ENCODE peak calls at places on chromosomes 5 and 9, in four cellular contexts. Z is H1, P is GM12878, O is HepG2. N is an unnamed sample.

GRCh38 chr9:133958756-133959155 is 33.4 kb downstream of the VAV2 start:
- DNase-seq in O (no peak), P (no peak), Z (no peak), N (no peak)

GRCh38 chr5:173643964-173644363 is 27.5 kb upstream of the BOD1 start:
- DNase-seq in P (peak; percentile 44), O (no peak), Z (no peak), N (peak; percentile 48)

GRCh38 chr9:84293001-84293798 is 47.4 kb downstream of the SLC28A3 start:
- DNase-seq in O (no peak), P (peak; percentile 67), Z (no peak), N (no peak)

GRCh38 chr5:62093981-62094380 is 212.0 kb upstream of the KIF2A start:
- DNase-seq in Z (no peak), O (no peak), P (no peak), N (no peak)

GRCh38 chr5:151627650-151628049 is 36.5 kb upstream of the FAT2 start:
- DNase-seq in O (no peak), Z (no peak), P (no peak), N (no peak)

GRCh38 chr9:14031015-14031414 is 282.9 kb downstream of the NFIB start:
- DNase-seq in O (no peak), Z (no peak), P (no peak), N (no peak)

GRCh38 chr5:58477760-58478159 is 13.5 kb upstream of the GAPT start:
- DNase-seq in P (no peak), O (no peak), Z (no peak), N (no peak)

GRCh38 chr9:131096490-131097258 is at the start of gene AIF1L:
- DNase-seq in P (no peak), Z (no peak), O (no peak), N (peak; percentile 76)

GRCh38 chr9:105908069-105908468 is 213.7 kb downstream of the TMEM38B start:
- DNase-seq in O (no peak), Z (no peak), P (no peak), N (no peak)

GRCh38 chr9:94780516-94780950 is 54.0 kb downstream of the AOPEP start:
- DNase-seq in P (no peak), O (no peak), Z (no peak), N (no peak)

GRCh38 chr9:112971415-112971814 is 40.6 kb downstream of the ZNF883 start:
- DNase-seq in O (peak; percentile 5), Z (peak; percentile 3), P (no peak), N (peak; percentile 5)

GRCh38 chr9:95816716-95817115 is 58.8 kb upstream of the ERCC6L2 start:
- DNase-seq in Z (no peak), O (no peak), P (no peak), N (no peak)

GRCh38 chr9:21096172-21096900 is 18.6 kb upstream of the IFNB1 start:
- DNase-seq in Z (no peak), P (peak; percentile 46), O (no peak), N (no peak)

GRCh38 chr5:5795074-5795779 is 372.8 kb downstream of the ICE1 start:
- DNase-seq in O (no peak), P (no peak), Z (no peak), N (no peak)

GRCh38 chr5:126122942-126123341 is 300.3 kb upstream of the GRAMD2B start:
- DNase-seq in P (no peak), O (no peak), Z (no peak), N (no peak)

GRCh38 chr5:138979684-138980275 is 104.6 kb upstream of the LRRTM2 start:
- DNase-seq in P (no peak), O (no peak), Z (no peak), N (no peak)

GRCh38 chr9:551986-552930 is 289.2 kb upstream of the DMRT1 start:
- DNase-seq in Z (no peak), P (no peak), O (no peak), N (no peak)

GRCh38 chr9:3880851-3881250 is 355.1 kb upstream of the RFX3 start:
- DNase-seq in P (no peak), Z (no peak), O (no peak), N (no peak)

GRCh38 chr9:112822618-112823017 is 68.1 kb downstream of the SLC46A2 start:
- DNase-seq in Z (no peak), P (no peak), O (no peak), N (no peak)

GRCh38 chr5:149685494-149685893 is 44.6 kb upstream of the PPARGC1B start:
- DNase-seq in O (no peak), Z (no peak), P (no peak), N (no peak)

GRCh38 chr5:181243020-181243520 is 636 bp downstream of the RACK1 start:
- DNase-seq in P (no peak), O (no peak), Z (no peak), N (no peak)

GRCh38 chr5:159773062-159773924 is 143.0 kb upstream of the ADRA1B start:
- DNase-seq in Z (no peak), O (no peak), P (no peak), N (no peak)

GRCh38 chr9:110919609-110920008 is 118.7 kb downstream of the LPAR1 start:
- DNase-seq in P (no peak), O (no peak), Z (no peak), N (no peak)

GRCh38 chr9:12784461-12785250 is 9.8 kb downstream of the LURAP1L start:
- DNase-seq in O (peak; percentile 96), P (no peak), Z (no peak), N (no peak)

GRCh38 chr5:171961117-171961516 is 45.3 kb downstream of the FBXW11 start:
- DNase-seq in O (no peak), Z (no peak), P (peak; percentile 74), N (no peak)

GRCh38 chr5:103510851-103511553 is 51.6 kb downstream of the NUDT12 start:
- DNase-seq in P (no peak), Z (no peak), O (peak; percentile 60), N (no peak)

GRCh38 chr5:55897905-55898304 is 46.7 kb downstream of the IL31RA start:
- DNase-seq in P (no peak), Z (no peak), O (peak; percentile 13), N (no peak)

GRCh38 chr9:7259544-7260241 is 501.9 kb downstream of the KDM4C start:
- DNase-seq in O (no peak), Z (no peak), P (no peak), N (no peak)
- TF ChIP-seq SUZ12 in O (no peak), Z (no peak), P (no peak), N (no peak)

GRCh38 chr5:157608972-157609565 is 33.5 kb upstream of the ADAM19 start:
- DNase-seq in O (no peak), P (no peak), Z (no peak), N (no peak)

GRCh38 chr5:157603333-157604190 is 28.0 kb upstream of the ADAM19 start:
- DNase-seq in Z (no peak), P (no peak), O (peak; percentile 18), N (no peak)

GRCh38 chr5:157606046-157606445 is 30.5 kb upstream of the ADAM19 start:
- DNase-seq in O (no peak), Z (no peak), P (no peak), N (no peak)

GRCh38 chr5:157610990-157611389 is 35.4 kb upstream of the ADAM19 start:
- DNase-seq in Z (no peak), P (no peak), O (no peak), N (no peak)

GRCh38 chr5:157607371-157608161 is 32.0 kb upstream of the ADAM19 start:
- DNase-seq in O (no peak), P (no peak), Z (no peak), N (no peak)
- H3K4me1 ChIP-seq in O (no peaks in the 10 kb centered on the region), P (peaks cover 57% of the 10 kb centered on the region), Z (no peaks in the 10 kb centered on the region), N (no peaks in the 10 kb centered on the region)

GRCh38 chr5:91024160-91024559 is 359.0 kb downstream of the ARRDC3 start:
- DNase-seq in Z (no peak), O (no peak), P (no peak), N (no peak)
- TF ChIP-seq SUZ12 in Z (no peak), O (no peak), P (no peak), N (no peak)

GRCh38 chr5:36882250-36882649 is 5.7 kb downstream of the NIPBL start:
- DNase-seq in O (no peak), Z (no peak), P (no peak), N (no peak)
- H3K4me1 ChIP-seq in O (peaks cover 47% of the 10 kb centered on the region), Z (no peaks in the 10 kb centered on the region), P (peaks cover 6% of the 10 kb centered on the region), N (no peaks in the 10 kb centered on the region)

DNA sequence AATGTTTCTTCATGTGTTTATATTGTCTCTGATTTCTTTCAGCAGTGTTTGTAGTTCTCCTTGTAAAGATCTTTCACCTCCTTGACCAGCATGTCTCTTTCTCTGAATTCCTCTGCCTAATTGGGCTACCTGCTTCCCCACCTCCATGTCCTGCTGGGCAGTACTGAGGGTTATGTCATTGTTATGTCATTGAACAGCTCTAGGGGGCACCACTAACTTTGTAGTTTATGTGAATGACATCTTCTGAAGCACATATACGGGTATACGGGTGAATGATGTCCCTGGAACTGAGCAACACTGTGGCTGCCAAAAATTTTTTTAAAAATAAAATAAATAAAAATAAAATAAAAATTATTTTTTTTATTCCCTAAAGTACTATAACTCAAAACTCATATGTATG is 16.9 kb upstream of the SNCAIP start:
- DNase-seq in Z (no peak), O (peak; percentile 11), P (no peak), N (no peak)
- TF ChIP-seq SUZ12 in Z (no peak), O (no peak), P (no peak), N (no peak)

DNA sequence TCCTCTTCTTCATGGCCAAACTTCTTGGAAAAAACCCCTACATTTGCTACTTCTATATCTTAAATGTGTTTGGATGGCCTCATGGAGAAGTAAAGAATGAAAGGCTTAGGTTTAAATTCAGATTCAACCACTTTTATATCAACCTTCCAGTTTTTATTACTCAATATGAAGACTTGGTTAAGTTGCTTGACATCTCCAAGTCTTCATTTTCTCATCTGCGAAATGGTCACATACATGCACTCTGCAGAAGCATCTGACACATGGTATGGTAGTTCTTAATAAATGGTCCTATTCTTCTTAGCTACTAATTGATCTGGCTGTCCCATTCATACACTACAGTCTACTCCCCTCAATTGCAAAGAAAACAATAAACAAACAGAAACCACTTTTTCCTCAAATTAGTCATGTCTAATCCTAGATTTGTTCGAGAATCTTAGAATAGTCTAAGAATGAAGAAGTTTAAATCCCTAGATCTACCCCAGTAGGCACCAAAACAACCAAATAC is 59.3 kb downstream of the FYB1 start:
- DNase-seq in P (no peak), Z (no peak), O (no peak), N (no peak)
- H3K4me1 ChIP-seq in P (no peaks in the 10 kb centered on the region), Z (no peaks in the 10 kb centered on the region), O (no peaks in the 10 kb centered on the region), N (no peaks in the 10 kb centered on the region)

GRCh38 chr5:60248900-60249299 is 355.4 kb upstream of the PDE4D start:
- DNase-seq in Z (no peak), P (peak; percentile 70), O (no peak), N (no peak)

GRCh38 chr5:60243713-60244112 is 350.2 kb upstream of the PDE4D start:
- DNase-seq in O (no peak), P (no peak), Z (no peak), N (no peak)
- TF ChIP-seq SUZ12 in O (no peak), P (no peak), Z (no peak), N (no peak)

DNA sequence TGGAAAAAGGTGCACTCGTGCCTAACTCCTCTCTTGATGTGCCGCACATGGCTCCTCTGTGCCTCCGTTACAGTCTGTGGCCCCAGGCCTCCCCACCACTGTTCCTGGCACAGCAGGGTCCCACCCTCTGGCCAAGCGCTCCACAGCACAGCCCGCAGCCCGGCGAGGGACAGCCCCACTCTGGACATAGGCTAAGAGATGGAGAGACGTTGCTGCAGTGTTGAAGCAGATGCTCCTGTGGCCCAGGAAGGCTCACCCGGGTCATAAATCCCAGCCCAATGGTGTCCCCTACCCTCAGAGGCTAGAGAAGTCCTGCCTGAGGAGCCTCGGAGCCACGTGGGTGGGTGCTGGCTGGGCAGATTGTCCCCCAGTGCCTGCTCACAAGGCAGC is 41.9 kb downstream of the C5orf15 start:
- DNase-seq in P (no peak), Z (no peak), O (no peak), N (no peak)
- H3K4me1 ChIP-seq in P (peaks cover 30% of the 10 kb centered on the region), Z (no peaks in the 10 kb centered on the region), O (peaks cover 13% of the 10 kb centered on the region), N (peaks cover 14% of the 10 kb centered on the region)

N was measured in NT2/D1.